ENCODE peak calls at places on chromosome 14, in four cellular contexts. S is putamen; N is stimulated activated CD8-positive, alpha-beta memory T cell treated with anti-CD3 and anti-CD28 coated beads, Interleukin-7, amount 100 ng/mL, for 1 hour; U is epithelial cell of esophagus. K is an unnamed sample.

GRCh38 chr14:95699397-95699796 is 13.2 kb downstream of the TCL1B start:
- DNase-seq in S (no peak), N (no peak), U (no peak), K (no peak)

GRCh38 chr14:83632375-83632774 is 1897.6 kb upstream of the FLRT2 start:
- DNase-seq in S (no peak), N (no peak), U (no peak), K (no peak)

GRCh38 chr14:68199465-68200145 is 380.0 kb downstream of the RAD51B start:
- DNase-seq in S (no peak), N (no peak), U (peak), K (no peak)

GRCh38 chr14:77023001-77023996 is 5.2 kb downstream of the IRF2BPL start:
- DNase-seq in S (no peak), N (no peak), U (peak), K (peak)

GRCh38 chr14:57875985-57876384 is 10.1 kb upstream of the SLC35F4 start:
- DNase-seq in S (peak), N (no peak), U (no peak), K (no peak)

GRCh38 chr14:89702151-89702936 is 252.2 kb downstream of the EFCAB11 start:
- DNase-seq in S (peak), N (no peak), U (peak), K (no peak)

GRCh38 chr14:104093366-104094055 is 8.0 kb downstream of the ASPG start:
- DNase-seq in S (no peak), N (no peak), U (no peak), K (peak)

GRCh38 chr14:69464829-69465228 is 19.7 kb upstream of the PLEKHD1 start:
- DNase-seq in S (no peak), N (no peak), U (no peak), K (peak)

GRCh38 chr14:104973215-104974145 is 4.7 kb downstream of the AHNAK2 start:
- DNase-seq in S (no peak), N (no peak), U (peak), K (peak)

GRCh38 chr14:104873380-104874055 is 8.4 kb downstream of the CEP170B start:
- DNase-seq in S (no peak), N (no peak), U (no peak), K (no peak)

GRCh38 chr14:89440997-89441909 is 24.2 kb upstream of the FOXN3 start:
- DNase-seq in S (no peak), N (no peak), U (no peak), K (no peak)

GRCh38 chr14:41607119-41607785 is 576 bp downstream of the LRFN5 start:
- DNase-seq in S (peak), N (no peak), U (no peak), K (no peak)

GRCh38 chr14:70836946-70837345 is 27.6 kb upstream of the MAP3K9 start:
- DNase-seq in S (no peak), N (no peak), U (peak), K (peak)

GRCh38 chr14:101948666-101949205 is 15.6 kb upstream of the DYNC1H1 start:
- DNase-seq in S (no peak), N (no peak), U (no peak), K (no peak)

GRCh38 chr14:69139743-69140142 is 13.2 kb downstream of the DCAF5 start:
- DNase-seq in S (no peak), N (no peak), U (no peak), K (no peak)

GRCh38 chr14:104938436-104938835 is 13.8 kb downstream of the PLD4 start:
- DNase-seq in S (no peak), N (no peak), U (no peak), K (no peak)

GRCh38 chr14:93214598-93214997 is 7.5 kb downstream of the UBR7 start:
- DNase-seq in S (no peak), N (no peak), U (no peak), K (no peak)

GRCh38 chr14:28813810-28814209 is 47.2 kb downstream of the FOXG1 start:
- DNase-seq in S (no peak), N (no peak), U (no peak), K (peak)

GRCh38 chr14:78022059-78022458 is 148.1 kb upstream of the NRXN3 start:
- DNase-seq in S (peak), N (no peak), U (peak), K (peak)

GRCh38 chr14:99479160-99479902 is 1.3 kb downstream of the SETD3 start:
- DNase-seq in S (no peak), N (no peak), U (no peak), K (no peak)

K was measured in PC-3.